ENCODE peak calls at places on chromosome 16, in eight cellular contexts. One of them, this sample, is unnamed.
A peak's percentile ranks its signal among the peaks of the same experiment; 100 is the strongest.

GRCh38 chr16:65121870-65122723 is at the start of gene CDH11:
- DNase-seq in iPS DF 6.9: no peak
- DNase-seq in A549: no peak
- DNase-seq in COR-L47: no peak
- DNase-seq in CD8-positive, alpha-beta memory T cell: no peak
- DNase-seq in stimulated activated CD4-positive, alpha-beta T cell treated with anti-CD3 and anti-CD28 coated beads, Interleukin-15, amount 100 ng/mL, for 1 hour: no peak
- DNase-seq in activated CD4-positive, alpha-beta T cell treated with anti-CD3 and anti-CD28 coated beads, Interleukin-2, amount 50 U/mL, for 48 hours: no peak
- DNase-seq in cardiac septum: no peak
- DNase-seq in this sample: no peak

GRCh38 chr16:23119570-23119969 is 29.7 kb downstream of the USP31 start:
- DNase-seq in stimulated activated CD4-positive, alpha-beta T cell treated with anti-CD3 and anti-CD28 coated beads, Interleukin-15, amount 100 ng/mL, for 1 hour: no peak
- DNase-seq in CD8-positive, alpha-beta memory T cell: no peak
- DNase-seq in cardiac septum: no peak
- DNase-seq in COR-L47: no peak
- DNase-seq in activated CD4-positive, alpha-beta T cell treated with anti-CD3 and anti-CD28 coated beads, Interleukin-2, amount 50 U/mL, for 48 hours: no peak
- DNase-seq in A549: no peak
- DNase-seq in iPS DF 6.9: no peak
- DNase-seq in this sample: no peak

GRCh38 chr16:85401370-85401916 is 211.7 kb upstream of the GSE1 start:
- DNase-seq in A549: no peak
- DNase-seq in iPS DF 6.9: no peak
- DNase-seq in CD8-positive, alpha-beta memory T cell: no peak
- DNase-seq in activated CD4-positive, alpha-beta T cell treated with anti-CD3 and anti-CD28 coated beads, Interleukin-2, amount 50 U/mL, for 48 hours: no peak
- DNase-seq in cardiac septum: peak; percentile 63
- DNase-seq in COR-L47: no peak
- DNase-seq in stimulated activated CD4-positive, alpha-beta T cell treated with anti-CD3 and anti-CD28 coated beads, Interleukin-15, amount 100 ng/mL, for 1 hour: no peak
- DNase-seq in this sample: no peak

GRCh38 chr16:53043462-53043861 is 9.2 kb downstream of the CHD9NB start:
- DNase-seq in COR-L47: no peak
- DNase-seq in cardiac septum: no peak
- DNase-seq in iPS DF 6.9: no peak
- DNase-seq in CD8-positive, alpha-beta memory T cell: no peak
- DNase-seq in A549: no peak
- DNase-seq in stimulated activated CD4-positive, alpha-beta T cell treated with anti-CD3 and anti-CD28 coated beads, Interleukin-15, amount 100 ng/mL, for 1 hour: no peak
- DNase-seq in activated CD4-positive, alpha-beta T cell treated with anti-CD3 and anti-CD28 coated beads, Interleukin-2, amount 50 U/mL, for 48 hours: no peak
- DNase-seq in this sample: no peak

GRCh38 chr16:8885674-8886592 is 3.8 kb downstream of the LITAFD start:
- DNase-seq in COR-L47: no peak
- DNase-seq in CD8-positive, alpha-beta memory T cell: no peak
- DNase-seq in A549: no peak
- DNase-seq in stimulated activated CD4-positive, alpha-beta T cell treated with anti-CD3 and anti-CD28 coated beads, Interleukin-15, amount 100 ng/mL, for 1 hour: no peak
- DNase-seq in activated CD4-positive, alpha-beta T cell treated with anti-CD3 and anti-CD28 coated beads, Interleukin-2, amount 50 U/mL, for 48 hours: no peak
- DNase-seq in cardiac septum: no peak
- DNase-seq in iPS DF 6.9: no peak
- DNase-seq in this sample: no peak

GRCh38 chr16:84759061-84759460 is 59.3 kb downstream of the USP10 start:
- DNase-seq in COR-L47: no peak
- DNase-seq in iPS DF 6.9: no peak
- DNase-seq in stimulated activated CD4-positive, alpha-beta T cell treated with anti-CD3 and anti-CD28 coated beads, Interleukin-15, amount 100 ng/mL, for 1 hour: no peak
- DNase-seq in A549: no peak
- DNase-seq in activated CD4-positive, alpha-beta T cell treated with anti-CD3 and anti-CD28 coated beads, Interleukin-2, amount 50 U/mL, for 48 hours: no peak
- DNase-seq in CD8-positive, alpha-beta memory T cell: peak; percentile 79
- DNase-seq in cardiac septum: no peak
- DNase-seq in this sample: no peak

GRCh38 chr16:10817514-10817913 is 1.1 kb downstream of the TVP23A start:
- DNase-seq in activated CD4-positive, alpha-beta T cell treated with anti-CD3 and anti-CD28 coated beads, Interleukin-2, amount 50 U/mL, for 48 hours: no peak
- DNase-seq in stimulated activated CD4-positive, alpha-beta T cell treated with anti-CD3 and anti-CD28 coated beads, Interleukin-15, amount 100 ng/mL, for 1 hour: no peak
- DNase-seq in COR-L47: no peak
- DNase-seq in cardiac septum: no peak
- DNase-seq in iPS DF 6.9: no peak
- DNase-seq in A549: no peak
- DNase-seq in CD8-positive, alpha-beta memory T cell: no peak
- DNase-seq in this sample: no peak

GRCh38 chr16:31713945-31714898 is 159.4 kb upstream of the ZNF267 start:
- DNase-seq in CD8-positive, alpha-beta memory T cell: no peak
- DNase-seq in stimulated activated CD4-positive, alpha-beta T cell treated with anti-CD3 and anti-CD28 coated beads, Interleukin-15, amount 100 ng/mL, for 1 hour: no peak
- DNase-seq in iPS DF 6.9: no peak
- DNase-seq in cardiac septum: no peak
- DNase-seq in A549: no peak
- DNase-seq in COR-L47: no peak
- DNase-seq in activated CD4-positive, alpha-beta T cell treated with anti-CD3 and anti-CD28 coated beads, Interleukin-2, amount 50 U/mL, for 48 hours: no peak
- DNase-seq in this sample: no peak

GRCh38 chr16:56861092-56861610 is 3.9 kb upstream of the SLC12A3 start:
- DNase-seq in COR-L47: no peak
- DNase-seq in activated CD4-positive, alpha-beta T cell treated with anti-CD3 and anti-CD28 coated beads, Interleukin-2, amount 50 U/mL, for 48 hours: no peak
- DNase-seq in cardiac septum: no peak
- DNase-seq in iPS DF 6.9: no peak
- DNase-seq in CD8-positive, alpha-beta memory T cell: no peak
- DNase-seq in stimulated activated CD4-positive, alpha-beta T cell treated with anti-CD3 and anti-CD28 coated beads, Interleukin-15, amount 100 ng/mL, for 1 hour: no peak
- DNase-seq in A549: no peak
- DNase-seq in this sample: no peak

GRCh38 chr16:57997176-57997527 is 3.3 kb downstream of the ZNF319 start:
- DNase-seq in cardiac septum: no peak
- DNase-seq in CD8-positive, alpha-beta memory T cell: no peak
- DNase-seq in stimulated activated CD4-positive, alpha-beta T cell treated with anti-CD3 and anti-CD28 coated beads, Interleukin-15, amount 100 ng/mL, for 1 hour: no peak
- DNase-seq in COR-L47: no peak
- DNase-seq in iPS DF 6.9: no peak
- DNase-seq in activated CD4-positive, alpha-beta T cell treated with anti-CD3 and anti-CD28 coated beads, Interleukin-2, amount 50 U/mL, for 48 hours: no peak
- DNase-seq in A549: no peak
- DNase-seq in this sample: no peak

This sample was measured in NCI-H1436.